ENCODE peak calls at places on chromosomes 7 and 10, in nine cellular contexts. X is left ventricle myocardium superior; E is KBM-7; Z is adipocyte; A is stimulated activated CD4-positive, alpha-beta T cell treated with anti-CD3 and anti-CD28 coated beads, Interleukin-1b, Interleukin-23, amount 100 ng/mL, for 1 hour; N is cardiac fibroblast; G is HFF-Myc; I is hypothalamus; F is NCI-H774. P is an unnamed sample.
A peak's percentile ranks its signal among the peaks of the same experiment; 100 is the strongest.

GRCh38 chr10:121245799-121246198 is 352.4 kb downstream of the FGFR2 start:
- DNase-seq in X (no peak), E (no peak), Z (no peak), A (no peak), N (no peak), G (no peak), I (no peak), F (no peak), P (no peak)

GRCh38 chr7:121624922-121625321 is 228.8 kb upstream of the FAM3C start:
- DNase-seq in X (peak; percentile 63), E (no peak), Z (no peak), A (no peak), N (peak; percentile 70), G (no peak), I (peak; percentile 18), F (no peak), P (no peak)

GRCh38 chr7:47197508-47197907 is 384.4 kb downstream of the TNS3 start:
- DNase-seq in X (no peak), E (no peak), Z (no peak), A (no peak), N (no peak), G (no peak), I (no peak), F (no peak), P (no peak)

GRCh38 chr7:95859434-95859833 is 87.1 kb downstream of the DYNC1I1 start:
- DNase-seq in X (no peak), E (no peak), Z (peak; percentile 10), A (no peak), N (peak; percentile 22), G (no peak), I (no peak), F (no peak), P (no peak)

GRCh38 chr10:21824409-21824808 is 179.1 kb downstream of the DNAJC1 start:
- DNase-seq in X (no peak), E (no peak), Z (no peak), A (no peak), N (no peak), G (no peak), I (no peak), F (no peak), P (no peak)

GRCh38 chr7:34060548-34060947 is 155.2 kb downstream of the BMPER start:
- DNase-seq in X (no peak), E (no peak), Z (peak; percentile 74), A (no peak), N (peak; percentile 93), G (no peak), I (no peak), F (no peak), P (no peak)

GRCh38 chr7:158831738-158832091 is 2.4 kb upstream of the ESYT2 start:
- DNase-seq in X (no peak), E (peak; percentile 16), Z (no peak), A (no peak), N (no peak), G (no peak), I (no peak), F (no peak), P (no peak)

GRCh38 chr10:125160856-125161569 is 650 bp upstream of the CTBP2 start:
- DNase-seq in X (peak; percentile 88), E (peak; percentile 90), Z (peak; percentile 92), A (no peak), N (peak; percentile 92), G (peak; percentile 68), I (peak; percentile 72), F (peak; percentile 34), P (peak; percentile 25)

GRCh38 chr10:119078422-119079179 is 2.0 kb downstream of the EIF3A start:
- DNase-seq in X (no peak), E (no peak), Z (peak; percentile 23), A (no peak), N (no peak), G (no peak), I (no peak), F (no peak), P (no peak)

GRCh38 chr7:78673272-78673671 is 780.2 kb downstream of the MAGI2 start:
- DNase-seq in X (no peak), E (no peak), Z (no peak), A (no peak), N (no peak), G (no peak), I (no peak), F (no peak), P (no peak)

GRCh38 chr7:128008141-128008540 is 23.1 kb downstream of the LRRC4 start:
- DNase-seq in X (no peak), E (no peak), Z (no peak), A (no peak), N (no peak), G (no peak), I (no peak), F (no peak), P (no peak)